ENCODE peak calls at places on chromosomes 16 and 17, in ten cellular contexts. Z, J, G, P, E, L, T, I, K and M are unnamed samples.

GRCh38 chr17:16171613-16172012 is 43.7 kb downstream of the NCOR1 start:
- DNase-seq in Z (peak), J (no peak), G (no peak), P (no peak), E (no peak), L (no peak), T (no peak), I (no peak), K (no peak), M (no peak)

GRCh38 chr17:12596961-12597360 is 68.7 kb upstream of the MYOCD start:
- DNase-seq in Z (no peak), J (no peak), G (no peak), P (no peak), E (no peak), L (no peak), T (no peak), I (no peak), K (no peak), M (no peak)

GRCh38 chr17:38717139-38717745 is 12.2 kb downstream of the MLLT6 start:
- DNase-seq in Z (no peak), J (no peak), G (no peak), P (no peak), E (no peak), L (no peak), T (no peak), I (no peak), K (no peak), M (no peak)

GRCh38 chr16:54320895-54321294 is 34.3 kb upstream of the IRX3 start:
- DNase-seq in Z (no peak), J (no peak), G (no peak), P (no peak), E (no peak), L (no peak), T (no peak), I (no peak), K (no peak), M (no peak)

GRCh38 chr17:79633937-79634813 is 23.3 kb upstream of the RBFOX3 start:
- DNase-seq in Z (no peak), J (no peak), G (no peak), P (no peak), E (no peak), L (peak), T (no peak), I (no peak), K (no peak), M (no peak)

GRCh38 chr17:67260051-67260987 is 15.3 kb upstream of the HELZ start:
- DNase-seq in Z (peak), J (no peak), G (peak), P (no peak), E (peak), L (no peak), T (no peak), I (no peak), K (peak), M (no peak)

GRCh38 chr16:50744911-50745310 is 3.0 kb downstream of the CYLD start:
- DNase-seq in Z (no peak), J (no peak), G (peak), P (no peak), E (no peak), L (no peak), T (no peak), I (no peak), K (peak), M (no peak)

GRCh38 chr17:55110521-55110920 is 142.0 kb downstream of the STXBP4 start:
- DNase-seq in Z (no peak), J (no peak), G (no peak), P (no peak), E (no peak), L (no peak), T (no peak), I (no peak), K (no peak), M (no peak)

GRCh38 chr17:13385481-13385907 is 216.2 kb downstream of the HS3ST3A1 start:
- DNase-seq in Z (no peak), J (no peak), G (peak), P (no peak), E (no peak), L (no peak), T (no peak), I (no peak), K (peak), M (no peak)

GRCh38 chr17:357634-358033 is 5.0 kb upstream of the RPH3AL start:
- DNase-seq in Z (no peak), J (no peak), G (no peak), P (no peak), E (no peak), L (no peak), T (no peak), I (no peak), K (no peak), M (no peak)